ENCODE peak calls at places on chromosomes 13 and 19, in six cellular contexts. Q is sigmoid colon, U is esophagus muscularis mucosa, L is stomach, R is upper lobe of left lung, D is Panc1. X is an unnamed sample.

GRCh38 chr19:35292986-35293732 is 1.2 kb downstream of the MAG start:
- DNase-seq in Q (no peak), U (no peak), L (no peak), R (no peak), D (no peak), X (no peak)

GRCh38 chr19:36340786-36341386 is 38.1 kb downstream of the ZFP14 start:
- DNase-seq in Q (no peak), U (no peak), L (no peak), R (no peak), D (no peak), X (no peak)

GRCh38 chr13:48131481-48131992 is 36.6 kb upstream of the MED4 start:
- DNase-seq in Q (no peak), U (no peak), L (no peak), R (no peak), D (no peak), X (no peak)

GRCh38 chr19:39265321-39265916 is 2.8 kb upstream of the IFNL2 start:
- DNase-seq in Q (no peak), U (no peak), L (no peak), R (no peak), D (no peak), X (no peak)

GRCh38 chr13:56773148-56773547 is 367.6 kb upstream of the PRR20A start:
- DNase-seq in Q (no peak), U (no peak), L (no peak), R (no peak), D (no peak), X (no peak)

GRCh38 chr13:34942732-34943674 is 933 bp downstream of the NBEA start:
- DNase-seq in Q (peak), U (no peak), L (peak), R (peak), D (no peak), X (no peak)

GRCh38 chr19:54125713-54126112 is 10.2 kb downstream of the PRPF31 start:
- DNase-seq in Q (no peak), U (no peak), L (no peak), R (no peak), D (no peak), X (no peak)

GRCh38 chr19:1102407-1103106 is 1.2 kb upstream of the GPX4 start:
- DNase-seq in Q (no peak), U (no peak), L (peak), R (peak), D (peak), X (no peak)

GRCh38 chr13:29886446-29886845 is 36.0 kb upstream of the UBL3 start:
- DNase-seq in Q (no peak), U (peak), L (no peak), R (no peak), D (no peak), X (no peak)

GRCh38 chr13:43200307-43200706 is 176.9 kb downstream of the DNAJC15 start:
- DNase-seq in Q (no peak), U (peak), L (no peak), R (no peak), D (no peak), X (no peak)

GRCh38 chr13:60797112-60797511 is 400.1 kb downstream of the TDRD3 start:
- DNase-seq in Q (no peak), U (no peak), L (no peak), R (no peak), D (no peak), X (no peak)

GRCh38 chr13:49791214-49791752 is 1.2 kb downstream of the KPNA3 start:
- DNase-seq in Q (no peak), U (no peak), L (no peak), R (peak), D (no peak), X (peak)

GRCh38 chr19:14516048-14516534 is 2.1 kb downstream of the DNAJB1 start:
- DNase-seq in Q (no peak), U (no peak), L (no peak), R (peak), D (no peak), X (no peak)

GRCh38 chr13:85755123-85755522 is 44.1 kb downstream of the SLITRK6 start:
- DNase-seq in Q (no peak), U (no peak), L (no peak), R (no peak), D (no peak), X (no peak)

GRCh38 chr13:40271511-40271910 is 394.9 kb downstream of the FOXO1 start:
- DNase-seq in Q (no peak), U (no peak), L (no peak), R (no peak), D (no peak), X (no peak)
- H3K27ac ChIP-seq in Q (peak), U (peak), L (no peak), R (peak), D (no peak), X (no peak)

GRCh38 chr19:41263850-41264580 is at the start of gene HNRNPUL1:
- DNase-seq in Q (peak), U (peak), L (peak), R (peak), D (peak), X (peak)

GRCh38 chr19:41269055-41269454 is 4.9 kb downstream of the HNRNPUL1 start:
- DNase-seq in Q (no peak), U (no peak), L (no peak), R (no peak), D (no peak), X (no peak)

GRCh38 chr19:41264581-41265375 is 606 bp downstream of the HNRNPUL1 start:
- DNase-seq in Q (peak), U (no peak), L (peak), R (peak), D (no peak), X (peak)

GRCh38 chr19:41263042-41263849 is 926 bp upstream of the HNRNPUL1 start:
- DNase-seq in Q (peak), U (peak), L (peak), R (peak), D (peak), X (peak)

GRCh38 chr19:41265376-41266153 is 1.4 kb downstream of the HNRNPUL1 start:
- DNase-seq in Q (peak), U (no peak), L (peak), R (peak), D (no peak), X (no peak)
- TF ChIP-seq POLR2AphosphoS5 in Q (no peak), U (no peak), L (no peak), R (no peak), D (no peak), X (no peak)

GRCh38 chr19:4675346-4675745 is 5.2 kb upstream of the MYDGF start:
- DNase-seq in Q (no peak), U (no peak), L (no peak), R (no peak), D (no peak), X (no peak)

GRCh38 chr19:4669723-4670480 is at the start of gene MYDGF:
- DNase-seq in Q (peak), U (peak), L (peak), R (peak), D (no peak), X (peak)

GRCh38 chr19:4671182-4671851 is 1.2 kb upstream of the MYDGF start:
- DNase-seq in Q (no peak), U (no peak), L (no peak), R (no peak), D (no peak), X (no peak)

GRCh38 chr19:4673726-4674125 is 3.6 kb upstream of the MYDGF start:
- DNase-seq in Q (no peak), U (no peak), L (no peak), R (no peak), D (no peak), X (no peak)

DNA sequence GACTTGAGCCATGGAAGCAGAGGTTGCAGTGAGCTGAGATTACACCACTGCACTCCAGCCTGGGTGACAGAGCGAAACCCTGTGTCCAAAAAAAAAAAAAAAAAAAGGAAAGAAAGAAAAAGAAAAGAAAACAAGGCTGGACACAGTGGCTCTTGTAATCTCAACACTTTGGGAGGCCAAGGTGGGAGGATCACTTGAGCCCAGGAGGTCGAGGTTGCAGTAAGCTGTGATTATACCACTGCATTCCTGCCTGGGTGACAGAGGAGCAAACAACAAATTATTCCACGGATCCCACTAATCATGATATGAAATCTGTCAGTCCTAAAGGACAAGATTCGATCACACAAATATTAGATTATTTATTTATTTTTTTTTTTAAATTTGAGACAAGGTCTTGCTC is 3.1 kb upstream of the MYDGF start:
- DNase-seq in Q (no peak), U (no peak), L (no peak), R (no peak), D (no peak), X (no peak)
- H3K27ac ChIP-seq in Q (no peak), U (no peak), L (no peak), R (no peak), D (no peak), X (no peak)

GRCh38 chr19:47109177-47109540 is 4.4 kb downstream of the ZC3H4 start:
- DNase-seq in Q (no peak), U (no peak), L (no peak), R (no peak), D (no peak), X (no peak)

GRCh38 chr19:47111682-47112165 is 1.9 kb downstream of the ZC3H4 start:
- DNase-seq in Q (no peak), U (no peak), L (no peak), R (no peak), D (no peak), X (no peak)

GRCh38 chr19:47109541-47110375 is 3.8 kb downstream of the ZC3H4 start:
- DNase-seq in Q (no peak), U (no peak), L (no peak), R (peak), D (no peak), X (peak)

GRCh38 chr19:47111081-47111589 is 2.4 kb downstream of the ZC3H4 start:
- DNase-seq in Q (peak), U (no peak), L (peak), R (peak), D (no peak), X (peak)

DNA sequence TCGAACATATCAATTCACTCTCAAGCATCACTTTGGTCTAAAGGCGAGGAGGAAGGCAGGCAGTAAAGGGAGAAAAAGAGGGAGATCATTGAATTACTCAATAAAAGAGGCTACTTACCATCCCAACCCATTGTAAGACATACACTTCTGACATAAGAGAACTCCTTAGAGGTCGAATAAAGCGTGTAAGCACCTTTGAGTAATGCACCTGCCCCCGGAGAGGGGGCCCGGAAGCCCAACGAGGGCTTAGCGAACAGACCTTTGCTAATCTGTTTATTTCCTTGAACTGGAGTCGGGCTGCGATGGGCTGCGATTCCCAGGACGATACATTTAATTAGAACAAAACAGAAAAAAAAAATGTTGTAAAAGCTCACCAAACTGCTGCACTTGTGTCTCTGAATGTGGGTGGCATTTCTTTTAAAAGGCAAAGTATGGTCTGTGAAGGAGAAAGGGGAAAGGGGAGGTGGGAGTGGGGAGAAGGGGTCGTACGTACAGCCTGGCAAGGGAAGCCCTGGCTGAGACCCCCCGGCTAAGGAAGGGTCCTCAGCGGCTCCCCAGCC is 3.0 kb downstream of the ZC3H4 start:
- DNase-seq in Q (no peak), U (no peak), L (no peak), R (peak), D (no peak), X (peak)
- TF ChIP-seq POLR2AphosphoS5 in Q (no peak), U (peak), L (no peak), R (peak), D (no peak), X (no peak)

GRCh38 chr13:111947026-111947810 is 119.7 kb upstream of the SOX1 start:
- DNase-seq in Q (no peak), U (no peak), L (peak), R (no peak), D (no peak), X (no peak)

GRCh38 chr13:111947876-111948275 is 119.1 kb upstream of the SOX1 start:
- DNase-seq in Q (no peak), U (no peak), L (no peak), R (no peak), D (no peak), X (no peak)

GRCh38 chr13:111949311-111949710 is 117.6 kb upstream of the SOX1 start:
- DNase-seq in Q (no peak), U (no peak), L (peak), R (no peak), D (no peak), X (no peak)

GRCh38 chr13:111948811-111949210 is 118.1 kb upstream of the SOX1 start:
- DNase-seq in Q (no peak), U (no peak), L (peak), R (no peak), D (no peak), X (no peak)

GRCh38 chr13:111948281-111948680 is 118.7 kb upstream of the SOX1 start:
- DNase-seq in Q (no peak), U (no peak), L (peak), R (no peak), D (no peak), X (no peak)
- H3K27ac ChIP-seq in Q (no peak), U (no peak), L (no peak), R (no peak), D (no peak), X (no peak)

DNA sequence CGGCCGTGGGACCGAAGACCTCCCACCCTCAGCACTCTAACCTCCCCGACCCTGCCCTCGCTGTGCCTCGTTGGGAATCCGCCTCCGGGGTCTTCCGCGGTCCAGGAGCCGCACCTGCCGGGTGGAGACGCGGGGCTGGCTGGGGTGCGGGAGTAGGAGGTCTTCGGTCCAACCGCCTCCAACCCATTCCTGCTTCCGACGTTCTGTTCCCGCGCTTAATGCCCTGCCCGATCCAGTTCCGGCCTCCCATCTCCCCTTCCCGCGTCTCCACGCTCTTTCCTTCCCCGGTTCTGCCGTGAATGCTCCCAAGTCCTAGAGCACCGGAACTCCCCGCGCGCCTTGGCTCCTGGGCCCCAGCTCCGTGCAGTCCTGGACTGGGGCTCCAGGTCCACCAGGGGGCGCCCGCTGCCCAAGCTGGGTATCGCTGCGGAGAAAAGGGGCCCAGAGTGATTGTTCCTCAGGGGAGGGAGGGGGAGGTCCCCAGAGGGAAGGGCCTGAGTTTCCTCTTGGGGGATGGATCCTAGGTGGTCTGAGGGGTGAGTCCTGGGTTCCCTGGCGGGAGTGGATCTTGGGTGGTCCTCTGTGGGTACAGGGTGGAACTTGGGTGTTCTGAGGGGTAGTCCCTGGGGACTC is 14.1 kb upstream of the TNFSF9 start:
- DNase-seq in Q (peak), U (peak), L (peak), R (peak), D (no peak), X (peak)
- TF ChIP-seq POLR2AphosphoS5 in Q (no peak), U (no peak), L (no peak), R (no peak), D (no peak), X (no peak)